ENCODE peak calls at places on chromosomes 2 and 18, in ten cellular contexts. One of them, this sample, is unnamed.

GRCh38 chr2:85504434-85505261 is 34.3 kb upstream of the MAT2A start:
- DNase-seq in fibroblast of lung: peak; percentile 98
- DNase-seq in GM23338: no peak
- DNase-seq in cardiac muscle cell: peak; percentile 81
- DNase-seq in heart left ventricle: peak; percentile 76
- DNase-seq in sigmoid colon: peak; percentile 82
- DNase-seq in astrocyte: peak; percentile 97
- DNase-seq in brain microvascular endothelial cell: peak; percentile 75
- DNase-seq in astrocyte of the cerebellum: peak; percentile 76
- DNase-seq in fibroblast of villous mesenchyme: peak; percentile 83
- DNase-seq in this sample: peak; percentile 87

GRCh38 chr2:10471046-10471571 is 23.0 kb upstream of the ODC1 start:
- DNase-seq in heart left ventricle: no peak
- DNase-seq in brain microvascular endothelial cell: no peak
- DNase-seq in astrocyte: no peak
- DNase-seq in astrocyte of the cerebellum: no peak
- DNase-seq in fibroblast of villous mesenchyme: no peak
- DNase-seq in GM23338: peak; percentile 36
- DNase-seq in sigmoid colon: peak; percentile 22
- DNase-seq in cardiac muscle cell: no peak
- DNase-seq in fibroblast of lung: no peak
- DNase-seq in this sample: no peak

GRCh38 chr2:222240676-222241049 is 58.1 kb downstream of the PAX3 start:
- DNase-seq in fibroblast of lung: no peak
- DNase-seq in heart left ventricle: no peak
- DNase-seq in astrocyte: no peak
- DNase-seq in brain microvascular endothelial cell: no peak
- DNase-seq in GM23338: peak; percentile 11
- DNase-seq in astrocyte of the cerebellum: no peak
- DNase-seq in sigmoid colon: no peak
- DNase-seq in cardiac muscle cell: no peak
- DNase-seq in fibroblast of villous mesenchyme: no peak
- DNase-seq in this sample: no peak

GRCh38 chr2:145411493-145411892 is 891.6 kb upstream of the ZEB2 start:
- DNase-seq in GM23338: no peak
- DNase-seq in brain microvascular endothelial cell: no peak
- DNase-seq in fibroblast of villous mesenchyme: no peak
- DNase-seq in fibroblast of lung: no peak
- DNase-seq in astrocyte of the cerebellum: no peak
- DNase-seq in heart left ventricle: no peak
- DNase-seq in astrocyte: no peak
- DNase-seq in cardiac muscle cell: no peak
- DNase-seq in sigmoid colon: no peak
- DNase-seq in this sample: no peak

GRCh38 chr2:317501-318424 is 29.9 kb upstream of the ALKAL2 start:
- DNase-seq in fibroblast of lung: peak; percentile 72
- DNase-seq in brain microvascular endothelial cell: peak; percentile 55
- DNase-seq in cardiac muscle cell: peak; percentile 15
- DNase-seq in fibroblast of villous mesenchyme: peak; percentile 4
- DNase-seq in astrocyte of the cerebellum: peak; percentile 27
- DNase-seq in sigmoid colon: no peak
- DNase-seq in GM23338: peak; percentile 25
- DNase-seq in astrocyte: peak; percentile 62
- DNase-seq in heart left ventricle: no peak
- DNase-seq in this sample: peak; percentile 11

GRCh38 chr2:139155991-139156390 is 375.8 kb upstream of the NXPH2 start:
- DNase-seq in brain microvascular endothelial cell: no peak
- DNase-seq in cardiac muscle cell: no peak
- DNase-seq in astrocyte of the cerebellum: no peak
- DNase-seq in astrocyte: no peak
- DNase-seq in fibroblast of villous mesenchyme: no peak
- DNase-seq in fibroblast of lung: peak; percentile 1
- DNase-seq in GM23338: peak; percentile 36
- DNase-seq in sigmoid colon: no peak
- DNase-seq in heart left ventricle: no peak
- DNase-seq in this sample: no peak

GRCh38 chr2:185245806-185246205 is 492.8 kb upstream of the FSIP2 start:
- DNase-seq in astrocyte: peak; percentile 43
- DNase-seq in heart left ventricle: no peak
- DNase-seq in fibroblast of villous mesenchyme: no peak
- DNase-seq in astrocyte of the cerebellum: peak; percentile 42
- DNase-seq in brain microvascular endothelial cell: peak; percentile 4
- DNase-seq in sigmoid colon: no peak
- DNase-seq in fibroblast of lung: peak; percentile 55
- DNase-seq in GM23338: peak; percentile 28
- DNase-seq in cardiac muscle cell: no peak
- DNase-seq in this sample: peak; percentile 0

GRCh38 chr18:59140287-59140885 is 702 bp downstream of the SEC11C start:
- DNase-seq in cardiac muscle cell: peak; percentile 33
- DNase-seq in sigmoid colon: peak; percentile 64
- DNase-seq in fibroblast of lung: peak; percentile 53
- DNase-seq in astrocyte of the cerebellum: peak; percentile 11
- DNase-seq in brain microvascular endothelial cell: peak; percentile 30
- DNase-seq in astrocyte: peak; percentile 46
- DNase-seq in heart left ventricle: no peak
- DNase-seq in GM23338: peak; percentile 59
- DNase-seq in fibroblast of villous mesenchyme: peak; percentile 42
- DNase-seq in this sample: peak; percentile 45

GRCh38 chr2:175854665-175855064 is 147.4 kb downstream of the LNPK start:
- DNase-seq in brain microvascular endothelial cell: no peak
- DNase-seq in astrocyte: peak; percentile 34
- DNase-seq in astrocyte of the cerebellum: no peak
- DNase-seq in fibroblast of lung: peak; percentile 51
- DNase-seq in fibroblast of villous mesenchyme: peak; percentile 34
- DNase-seq in cardiac muscle cell: no peak
- DNase-seq in GM23338: no peak
- DNase-seq in sigmoid colon: no peak
- DNase-seq in heart left ventricle: no peak
- DNase-seq in this sample: no peak

GRCh38 chr2:111160758-111161157 is 40.0 kb downstream of the BCL2L11 start:
- DNase-seq in brain microvascular endothelial cell: peak; percentile 86
- DNase-seq in sigmoid colon: no peak
- DNase-seq in astrocyte of the cerebellum: peak; percentile 29
- DNase-seq in cardiac muscle cell: peak; percentile 81
- DNase-seq in GM23338: no peak
- DNase-seq in fibroblast of lung: peak; percentile 94
- DNase-seq in fibroblast of villous mesenchyme: peak; percentile 79
- DNase-seq in heart left ventricle: no peak
- DNase-seq in astrocyte: peak; percentile 89
- DNase-seq in this sample: peak; percentile 88

DNA sequence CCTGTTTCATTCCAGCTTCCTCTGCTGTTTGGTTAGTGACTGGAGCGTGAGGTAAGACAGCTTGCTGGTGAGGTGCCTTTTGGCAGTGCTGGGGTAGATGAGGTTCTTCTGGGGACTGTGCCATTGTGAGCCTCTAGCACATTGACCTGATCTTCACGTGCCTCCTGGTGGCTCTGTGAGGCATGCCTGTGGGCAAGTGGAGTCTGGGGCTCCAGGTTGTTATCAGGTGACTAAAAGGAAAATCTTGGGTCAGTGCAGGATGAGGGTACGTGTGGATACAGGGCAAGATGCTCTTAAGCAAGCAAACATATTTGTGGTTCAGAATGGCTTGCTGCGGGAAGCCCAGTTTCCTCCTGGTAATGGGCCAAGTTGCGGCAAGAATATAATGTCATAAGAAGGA is 75.4 kb downstream of the FHOD3 start:
- DNase-seq in GM23338: no peak
- DNase-seq in fibroblast of lung: peak; percentile 99
- DNase-seq in heart left ventricle: no peak
- DNase-seq in sigmoid colon: no peak
- DNase-seq in brain microvascular endothelial cell: peak; percentile 84
- DNase-seq in cardiac muscle cell: peak; percentile 97
- DNase-seq in astrocyte of the cerebellum: peak; percentile 84
- DNase-seq in astrocyte: peak; percentile 99
- DNase-seq in fibroblast of villous mesenchyme: peak; percentile 29
- DNase-seq in this sample: peak; percentile 91
- TF ChIP-seq CTCF in GM23338: no peak
- TF ChIP-seq CTCF in fibroblast of lung: no peak
- TF ChIP-seq CTCF in heart left ventricle: no peak
- TF ChIP-seq CTCF in sigmoid colon: no peak
- TF ChIP-seq CTCF in brain microvascular endothelial cell: peak; percentile 64
- TF ChIP-seq CTCF in cardiac muscle cell: peak; percentile 57
- TF ChIP-seq CTCF in astrocyte of the cerebellum: peak; percentile 34
- TF ChIP-seq CTCF in astrocyte: peak; percentile 12
- TF ChIP-seq CTCF in fibroblast of villous mesenchyme: no peak
- TF ChIP-seq CTCF in this sample: peak; percentile 44

GRCh38 chr2:2758793-2759367 is 427.8 kb upstream of the MYT1L start:
- DNase-seq in fibroblast of villous mesenchyme: no peak
- DNase-seq in sigmoid colon: no peak
- DNase-seq in heart left ventricle: no peak
- DNase-seq in GM23338: no peak
- DNase-seq in astrocyte of the cerebellum: no peak
- DNase-seq in brain microvascular endothelial cell: no peak
- DNase-seq in fibroblast of lung: no peak
- DNase-seq in astrocyte: no peak
- DNase-seq in cardiac muscle cell: no peak
- DNase-seq in this sample: no peak

GRCh38 chr2:2754940-2755339 is 423.9 kb upstream of the MYT1L start:
- DNase-seq in fibroblast of lung: no peak
- DNase-seq in GM23338: no peak
- DNase-seq in astrocyte: no peak
- DNase-seq in heart left ventricle: no peak
- DNase-seq in cardiac muscle cell: no peak
- DNase-seq in astrocyte of the cerebellum: no peak
- DNase-seq in sigmoid colon: no peak
- DNase-seq in fibroblast of villous mesenchyme: no peak
- DNase-seq in brain microvascular endothelial cell: no peak
- DNase-seq in this sample: no peak

GRCh38 chr2:2757764-2758163 is 426.7 kb upstream of the MYT1L start:
- DNase-seq in astrocyte of the cerebellum: no peak
- DNase-seq in astrocyte: no peak
- DNase-seq in GM23338: no peak
- DNase-seq in cardiac muscle cell: no peak
- DNase-seq in fibroblast of lung: no peak
- DNase-seq in brain microvascular endothelial cell: no peak
- DNase-seq in sigmoid colon: no peak
- DNase-seq in fibroblast of villous mesenchyme: no peak
- DNase-seq in heart left ventricle: no peak
- DNase-seq in this sample: no peak

GRCh38 chr2:2755990-2756389 is 424.9 kb upstream of the MYT1L start:
- DNase-seq in brain microvascular endothelial cell: no peak
- DNase-seq in sigmoid colon: no peak
- DNase-seq in fibroblast of villous mesenchyme: no peak
- DNase-seq in GM23338: no peak
- DNase-seq in cardiac muscle cell: no peak
- DNase-seq in astrocyte of the cerebellum: no peak
- DNase-seq in astrocyte: no peak
- DNase-seq in fibroblast of lung: no peak
- DNase-seq in heart left ventricle: no peak
- DNase-seq in this sample: no peak

DNA sequence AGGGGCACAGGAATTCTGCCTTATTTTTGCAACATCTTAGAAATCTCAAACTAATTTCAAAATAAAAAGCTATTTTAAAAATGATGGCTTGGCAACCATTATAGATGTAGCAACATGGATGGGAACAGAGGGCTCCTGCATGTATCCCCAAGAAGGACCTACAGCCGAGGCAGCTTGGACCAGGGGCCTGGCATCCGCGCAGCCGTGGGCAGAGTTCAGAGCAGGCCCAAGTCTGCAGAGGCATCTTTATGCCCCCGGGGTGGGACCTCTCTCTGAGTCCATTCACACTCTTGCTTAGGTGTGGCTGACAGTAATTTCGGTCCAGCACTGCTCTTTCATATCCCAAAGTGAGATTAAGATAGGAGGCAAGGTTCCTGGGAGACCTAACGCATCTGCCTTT is 425.8 kb upstream of the MYT1L start:
- DNase-seq in astrocyte of the cerebellum: no peak
- DNase-seq in fibroblast of villous mesenchyme: no peak
- DNase-seq in cardiac muscle cell: no peak
- DNase-seq in astrocyte: no peak
- DNase-seq in GM23338: no peak
- DNase-seq in fibroblast of lung: no peak
- DNase-seq in heart left ventricle: no peak
- DNase-seq in brain microvascular endothelial cell: no peak
- DNase-seq in sigmoid colon: no peak
- DNase-seq in this sample: no peak
- H3K4me3 ChIP-seq in astrocyte of the cerebellum: no peak overlapping the region
- H3K4me3 ChIP-seq in fibroblast of villous mesenchyme: no peak overlapping the region
- H3K4me3 ChIP-seq in cardiac muscle cell: no peak overlapping the region
- H3K4me3 ChIP-seq in astrocyte: no peak overlapping the region
- H3K4me3 ChIP-seq in GM23338: no peak overlapping the region
- H3K4me3 ChIP-seq in fibroblast of lung: no peak overlapping the region
- H3K4me3 ChIP-seq in heart left ventricle: no peak overlapping the region
- H3K4me3 ChIP-seq in brain microvascular endothelial cell: no peak overlapping the region
- H3K4me3 ChIP-seq in sigmoid colon: no peak overlapping the region
- H3K4me3 ChIP-seq in this sample: no peak overlapping the region

GRCh38 chr2:109662889-109663288 is 48.7 kb downstream of the SOWAHC start:
- DNase-seq in astrocyte of the cerebellum: no peak
- DNase-seq in brain microvascular endothelial cell: no peak
- DNase-seq in GM23338: no peak
- DNase-seq in cardiac muscle cell: no peak
- DNase-seq in astrocyte: no peak
- DNase-seq in fibroblast of villous mesenchyme: no peak
- DNase-seq in sigmoid colon: no peak
- DNase-seq in heart left ventricle: no peak
- DNase-seq in fibroblast of lung: no peak
- DNase-seq in this sample: no peak
- TF ChIP-seq CTCF in astrocyte of the cerebellum: peak; percentile 14
- TF ChIP-seq CTCF in brain microvascular endothelial cell: peak; percentile 22
- TF ChIP-seq CTCF in GM23338: peak; percentile 23
- TF ChIP-seq CTCF in cardiac muscle cell: no peak
- TF ChIP-seq CTCF in astrocyte: no peak
- TF ChIP-seq CTCF in fibroblast of villous mesenchyme: no peak
- TF ChIP-seq CTCF in sigmoid colon: no peak
- TF ChIP-seq CTCF in heart left ventricle: no peak
- TF ChIP-seq CTCF in fibroblast of lung: no peak
- TF ChIP-seq CTCF in this sample: peak; percentile 10

GRCh38 chr18:54960197-54960596 is 936 bp upstream of the CCDC68 start:
- DNase-seq in sigmoid colon: no peak
- DNase-seq in astrocyte of the cerebellum: no peak
- DNase-seq in astrocyte: no peak
- DNase-seq in fibroblast of lung: no peak
- DNase-seq in brain microvascular endothelial cell: no peak
- DNase-seq in heart left ventricle: no peak
- DNase-seq in fibroblast of villous mesenchyme: no peak
- DNase-seq in cardiac muscle cell: no peak
- DNase-seq in GM23338: no peak
- DNase-seq in this sample: no peak

GRCh38 chr18:54957987-54958386 is 1.3 kb downstream of the CCDC68 start:
- DNase-seq in GM23338: peak; percentile 12
- DNase-seq in fibroblast of villous mesenchyme: peak; percentile 88
- DNase-seq in heart left ventricle: no peak
- DNase-seq in astrocyte of the cerebellum: peak; percentile 26
- DNase-seq in cardiac muscle cell: peak; percentile 69
- DNase-seq in astrocyte: no peak
- DNase-seq in fibroblast of lung: peak; percentile 13
- DNase-seq in sigmoid colon: no peak
- DNase-seq in brain microvascular endothelial cell: peak; percentile 38
- DNase-seq in this sample: peak; percentile 87

GRCh38 chr18:54961016-54961423 is 1.8 kb upstream of the CCDC68 start:
- DNase-seq in astrocyte: no peak
- DNase-seq in fibroblast of villous mesenchyme: peak; percentile 99
- DNase-seq in heart left ventricle: no peak
- DNase-seq in brain microvascular endothelial cell: no peak
- DNase-seq in sigmoid colon: no peak
- DNase-seq in cardiac muscle cell: no peak
- DNase-seq in astrocyte of the cerebellum: no peak
- DNase-seq in fibroblast of lung: no peak
- DNase-seq in GM23338: no peak
- DNase-seq in this sample: peak; percentile 33

GRCh38 chr18:54957295-54957694 is 2.0 kb downstream of the CCDC68 start:
- DNase-seq in heart left ventricle: no peak
- DNase-seq in GM23338: no peak
- DNase-seq in sigmoid colon: no peak
- DNase-seq in astrocyte of the cerebellum: no peak
- DNase-seq in fibroblast of villous mesenchyme: peak; percentile 73
- DNase-seq in astrocyte: no peak
- DNase-seq in fibroblast of lung: no peak
- DNase-seq in brain microvascular endothelial cell: no peak
- DNase-seq in cardiac muscle cell: no peak
- DNase-seq in this sample: peak; percentile 44

GRCh38 chr18:54958711-54959625 is at the start of gene CCDC68:
- DNase-seq in cardiac muscle cell: peak; percentile 57
- DNase-seq in fibroblast of lung: peak; percentile 42
- DNase-seq in sigmoid colon: no peak
- DNase-seq in astrocyte of the cerebellum: no peak
- DNase-seq in fibroblast of villous mesenchyme: peak; percentile 76
- DNase-seq in heart left ventricle: peak; percentile 68
- DNase-seq in GM23338: peak; percentile 70
- DNase-seq in brain microvascular endothelial cell: no peak
- DNase-seq in astrocyte: no peak
- DNase-seq in this sample: peak; percentile 59
- H3K4me3 ChIP-seq in cardiac muscle cell: peak within 1 kb of the TSS; percentile 29
- H3K4me3 ChIP-seq in fibroblast of lung: peak within 1 kb of the TSS; percentile 51
- H3K4me3 ChIP-seq in sigmoid colon: peak within 1 kb of the TSS; percentile 31
- H3K4me3 ChIP-seq in astrocyte of the cerebellum: peak within 1 kb of the TSS; percentile 48
- H3K4me3 ChIP-seq in fibroblast of villous mesenchyme: peak within 1 kb of the TSS; percentile 89
- H3K4me3 ChIP-seq in heart left ventricle: peak within 1 kb of the TSS; percentile 74
- H3K4me3 ChIP-seq in GM23338: peak within 1 kb of the TSS; percentile 73
- H3K4me3 ChIP-seq in brain microvascular endothelial cell: peak within 1 kb of the TSS; percentile 74
- H3K4me3 ChIP-seq in astrocyte: peak within 1 kb of the TSS; percentile 56
- H3K4me3 ChIP-seq in this sample: peak within 1 kb of the TSS; percentile 79

This sample was measured in fibroblast of pulmonary artery.